ENCODE peak calls at places on chromosomes 5 and 9, in ten cellular contexts. One of them, this sample, is unnamed.
A peak's percentile ranks its signal among the peaks of the same experiment; 100 is the strongest.

GRCh38 chr5:1138445-1139207 is 26.8 kb upstream of the SLC12A7 start:
- DNase-seq in GDM1: no peak
- DNase-seq in OCI-LY7: no peak
- DNase-seq in HTR-8/SVneo: no peak
- DNase-seq in nephron progenitor cell: no peak
- DNase-seq in NCI-H1092 treated with DMSO at 0.1 percent for 48 hours: no peak
- DNase-seq in cardiac muscle cell: no peak
- DNase-seq in activated CD8-positive, alpha-beta memory T cell treated with anti-CD3 and anti-CD28 coated beads for 24 hours: no peak
- DNase-seq in IMR-90: no peak
- DNase-seq in sciatic nerve: no peak
- DNase-seq in this sample: no peak

GRCh38 chr5:98341711-98342042 is 431.8 kb upstream of the RGMB start:
- DNase-seq in GDM1: no peak
- DNase-seq in OCI-LY7: no peak
- DNase-seq in HTR-8/SVneo: no peak
- DNase-seq in nephron progenitor cell: no peak
- DNase-seq in NCI-H1092 treated with DMSO at 0.1 percent for 48 hours: no peak
- DNase-seq in cardiac muscle cell: peak; percentile 35
- DNase-seq in activated CD8-positive, alpha-beta memory T cell treated with anti-CD3 and anti-CD28 coated beads for 24 hours: no peak
- DNase-seq in IMR-90: peak; percentile 48
- DNase-seq in sciatic nerve: no peak
- DNase-seq in this sample: peak; percentile 23

GRCh38 chr9:14532716-14533115 is 160.5 kb downstream of the ZDHHC21 start:
- DNase-seq in GDM1: no peak
- DNase-seq in OCI-LY7: no peak
- DNase-seq in HTR-8/SVneo: no peak
- DNase-seq in nephron progenitor cell: no peak
- DNase-seq in NCI-H1092 treated with DMSO at 0.1 percent for 48 hours: peak; percentile 92
- DNase-seq in cardiac muscle cell: no peak
- DNase-seq in activated CD8-positive, alpha-beta memory T cell treated with anti-CD3 and anti-CD28 coated beads for 24 hours: no peak
- DNase-seq in IMR-90: no peak
- DNase-seq in sciatic nerve: no peak
- DNase-seq in this sample: peak; percentile 27

GRCh38 chr9:114931407-114931806 is 1.0 kb upstream of the TNFSF8 start:
- DNase-seq in GDM1: no peak
- DNase-seq in OCI-LY7: peak; percentile 54
- DNase-seq in HTR-8/SVneo: no peak
- DNase-seq in nephron progenitor cell: no peak
- DNase-seq in NCI-H1092 treated with DMSO at 0.1 percent for 48 hours: no peak
- DNase-seq in cardiac muscle cell: no peak
- DNase-seq in activated CD8-positive, alpha-beta memory T cell treated with anti-CD3 and anti-CD28 coated beads for 24 hours: no peak
- DNase-seq in IMR-90: no peak
- DNase-seq in sciatic nerve: no peak
- DNase-seq in this sample: no peak

GRCh38 chr9:99259231-99259918 is 37.3 kb downstream of the SEC61B start:
- DNase-seq in GDM1: no peak
- DNase-seq in OCI-LY7: peak; percentile 74
- DNase-seq in HTR-8/SVneo: no peak
- DNase-seq in nephron progenitor cell: peak; percentile 34
- DNase-seq in NCI-H1092 treated with DMSO at 0.1 percent for 48 hours: peak; percentile 61
- DNase-seq in cardiac muscle cell: peak; percentile 70
- DNase-seq in activated CD8-positive, alpha-beta memory T cell treated with anti-CD3 and anti-CD28 coated beads for 24 hours: peak; percentile 67
- DNase-seq in IMR-90: no peak
- DNase-seq in sciatic nerve: peak; percentile 89
- DNase-seq in this sample: no peak

GRCh38 chr5:51095481-51095880 is 287.8 kb upstream of the ISL1 start:
- DNase-seq in GDM1: no peak
- DNase-seq in OCI-LY7: no peak
- DNase-seq in HTR-8/SVneo: no peak
- DNase-seq in nephron progenitor cell: no peak
- DNase-seq in NCI-H1092 treated with DMSO at 0.1 percent for 48 hours: no peak
- DNase-seq in cardiac muscle cell: no peak
- DNase-seq in activated CD8-positive, alpha-beta memory T cell treated with anti-CD3 and anti-CD28 coated beads for 24 hours: no peak
- DNase-seq in IMR-90: no peak
- DNase-seq in sciatic nerve: no peak
- DNase-seq in this sample: no peak

GRCh38 chr5:134242146-134242545 is 16.3 kb upstream of the PPP2CA start:
- DNase-seq in GDM1: no peak
- DNase-seq in OCI-LY7: no peak
- DNase-seq in HTR-8/SVneo: no peak
- DNase-seq in nephron progenitor cell: no peak
- DNase-seq in NCI-H1092 treated with DMSO at 0.1 percent for 48 hours: no peak
- DNase-seq in cardiac muscle cell: peak; percentile 80
- DNase-seq in activated CD8-positive, alpha-beta memory T cell treated with anti-CD3 and anti-CD28 coated beads for 24 hours: no peak
- DNase-seq in IMR-90: peak; percentile 99
- DNase-seq in sciatic nerve: no peak
- DNase-seq in this sample: peak; percentile 89

GRCh38 chr9:77433675-77434445 is 214.3 kb downstream of the GNA14 start:
- DNase-seq in GDM1: peak; percentile 62
- DNase-seq in OCI-LY7: peak; percentile 42
- DNase-seq in HTR-8/SVneo: peak; percentile 67
- DNase-seq in nephron progenitor cell: peak; percentile 56
- DNase-seq in NCI-H1092 treated with DMSO at 0.1 percent for 48 hours: peak; percentile 64
- DNase-seq in cardiac muscle cell: peak; percentile 84
- DNase-seq in activated CD8-positive, alpha-beta memory T cell treated with anti-CD3 and anti-CD28 coated beads for 24 hours: peak; percentile 69
- DNase-seq in IMR-90: peak; percentile 74
- DNase-seq in sciatic nerve: peak; percentile 76
- DNase-seq in this sample: peak; percentile 97

GRCh38 chr5:149857499-149857898 is 87.1 kb downstream of the PDE6A start:
- DNase-seq in GDM1: peak; percentile 32
- DNase-seq in OCI-LY7: no peak
- DNase-seq in HTR-8/SVneo: no peak
- DNase-seq in nephron progenitor cell: no peak
- DNase-seq in NCI-H1092 treated with DMSO at 0.1 percent for 48 hours: no peak
- DNase-seq in cardiac muscle cell: peak; percentile 80
- DNase-seq in activated CD8-positive, alpha-beta memory T cell treated with anti-CD3 and anti-CD28 coated beads for 24 hours: no peak
- DNase-seq in IMR-90: no peak
- DNase-seq in sciatic nerve: peak; percentile 73
- DNase-seq in this sample: no peak

GRCh38 chr9:2655411-2655901 is 33.9 kb downstream of the VLDLR start:
- DNase-seq in GDM1: peak; percentile 36
- DNase-seq in OCI-LY7: peak; percentile 8
- DNase-seq in HTR-8/SVneo: peak; percentile 49
- DNase-seq in nephron progenitor cell: no peak
- DNase-seq in NCI-H1092 treated with DMSO at 0.1 percent for 48 hours: no peak
- DNase-seq in cardiac muscle cell: peak; percentile 74
- DNase-seq in activated CD8-positive, alpha-beta memory T cell treated with anti-CD3 and anti-CD28 coated beads for 24 hours: no peak
- DNase-seq in IMR-90: peak; percentile 96
- DNase-seq in sciatic nerve: no peak
- DNase-seq in this sample: peak; percentile 72

GRCh38 chr5:54024466-54024865 is 285.9 kb downstream of the ARL15 start:
- DNase-seq in GDM1: no peak
- DNase-seq in OCI-LY7: no peak
- DNase-seq in HTR-8/SVneo: peak; percentile 38
- DNase-seq in nephron progenitor cell: no peak
- DNase-seq in NCI-H1092 treated with DMSO at 0.1 percent for 48 hours: no peak
- DNase-seq in cardiac muscle cell: peak; percentile 54
- DNase-seq in activated CD8-positive, alpha-beta memory T cell treated with anti-CD3 and anti-CD28 coated beads for 24 hours: no peak
- DNase-seq in IMR-90: peak; percentile 85
- DNase-seq in sciatic nerve: no peak
- DNase-seq in this sample: peak; percentile 31

GRCh38 chr5:57494104-57495098 is 11.8 kb upstream of the ACTBL2 start:
- DNase-seq in GDM1: peak; percentile 87
- DNase-seq in OCI-LY7: no peak
- DNase-seq in HTR-8/SVneo: peak; percentile 84
- DNase-seq in nephron progenitor cell: no peak
- DNase-seq in NCI-H1092 treated with DMSO at 0.1 percent for 48 hours: no peak
- DNase-seq in cardiac muscle cell: peak; percentile 99
- DNase-seq in activated CD8-positive, alpha-beta memory T cell treated with anti-CD3 and anti-CD28 coated beads for 24 hours: peak; percentile 59
- DNase-seq in IMR-90: peak; percentile 98
- DNase-seq in sciatic nerve: peak; percentile 70
- DNase-seq in this sample: peak; percentile 89

GRCh38 chr9:136760424-136760823 is 2.4 kb upstream of the LCN8 start:
- DNase-seq in GDM1: no peak
- DNase-seq in OCI-LY7: no peak
- DNase-seq in HTR-8/SVneo: no peak
- DNase-seq in nephron progenitor cell: no peak
- DNase-seq in NCI-H1092 treated with DMSO at 0.1 percent for 48 hours: no peak
- DNase-seq in cardiac muscle cell: no peak
- DNase-seq in activated CD8-positive, alpha-beta memory T cell treated with anti-CD3 and anti-CD28 coated beads for 24 hours: no peak
- DNase-seq in IMR-90: no peak
- DNase-seq in sciatic nerve: no peak
- DNase-seq in this sample: peak; percentile 38

GRCh38 chr5:94467560-94468504 is 150.6 kb downstream of the KIAA0825 start:
- DNase-seq in GDM1: no peak
- DNase-seq in OCI-LY7: no peak
- DNase-seq in HTR-8/SVneo: no peak
- DNase-seq in nephron progenitor cell: no peak
- DNase-seq in NCI-H1092 treated with DMSO at 0.1 percent for 48 hours: no peak
- DNase-seq in cardiac muscle cell: no peak
- DNase-seq in activated CD8-positive, alpha-beta memory T cell treated with anti-CD3 and anti-CD28 coated beads for 24 hours: no peak
- DNase-seq in IMR-90: no peak
- DNase-seq in sciatic nerve: no peak
- DNase-seq in this sample: no peak

GRCh38 chr5:180901204-180902009 is 2.4 kb downstream of the BTNL8 start:
- DNase-seq in GDM1: no peak
- DNase-seq in OCI-LY7: no peak
- DNase-seq in HTR-8/SVneo: no peak
- DNase-seq in nephron progenitor cell: no peak
- DNase-seq in NCI-H1092 treated with DMSO at 0.1 percent for 48 hours: no peak
- DNase-seq in cardiac muscle cell: no peak
- DNase-seq in activated CD8-positive, alpha-beta memory T cell treated with anti-CD3 and anti-CD28 coated beads for 24 hours: no peak
- DNase-seq in IMR-90: no peak
- DNase-seq in sciatic nerve: no peak
- DNase-seq in this sample: no peak

GRCh38 chr9:134689320-134690181 is 47.9 kb downstream of the COL5A1 start:
- DNase-seq in GDM1: no peak
- DNase-seq in OCI-LY7: peak; percentile 17
- DNase-seq in HTR-8/SVneo: no peak
- DNase-seq in nephron progenitor cell: peak; percentile 83
- DNase-seq in NCI-H1092 treated with DMSO at 0.1 percent for 48 hours: no peak
- DNase-seq in cardiac muscle cell: peak; percentile 69
- DNase-seq in activated CD8-positive, alpha-beta memory T cell treated with anti-CD3 and anti-CD28 coated beads for 24 hours: no peak
- DNase-seq in IMR-90: peak; percentile 49
- DNase-seq in sciatic nerve: peak; percentile 85
- DNase-seq in this sample: peak; percentile 97

This sample was measured in osteoblast.